ENCODE peak calls at places on chromosomes 3 and 15, in eight cellular contexts. K, N, V, L, U, T, E and F are unnamed samples.

GRCh38 chr3:43155464-43156121 is 49.7 kb upstream of the POMGNT2 start:
- DNase-seq in K (peak; percentile 53), N (peak; percentile 49), V (peak; percentile 60), L (no peak), U (peak; percentile 86), T (peak; percentile 40), E (peak; percentile 60), F (no peak)

GRCh38 chr15:85116066-85116465 is 134.4 kb downstream of the PDE8A start:
- DNase-seq in K (no peak), N (no peak), V (no peak), L (no peak), U (no peak), T (no peak), E (peak; percentile 79), F (no peak)

GRCh38 chr3:130490246-130490645 is 26.7 kb upstream of the COL6A6 start:
- DNase-seq in K (no peak), N (no peak), V (no peak), L (no peak), U (no peak), T (no peak), E (no peak), F (no peak)

GRCh38 chr15:62112616-62113593 is 46.1 kb downstream of the C2CD4A start:
- DNase-seq in K (no peak), N (no peak), V (no peak), L (no peak), U (no peak), T (no peak), E (peak; percentile 84), F (no peak)

GRCh38 chr3:127105996-127106855 is 86.7 kb upstream of the PRR23E start:
- DNase-seq in K (no peak), N (no peak), V (no peak), L (no peak), U (no peak), T (no peak), E (no peak), F (no peak)

GRCh38 chr3:17551333-17551732 is 191.1 kb downstream of the TBC1D5 start:
- DNase-seq in K (no peak), N (no peak), V (no peak), L (no peak), U (no peak), T (no peak), E (no peak), F (no peak)

GRCh38 chr15:74833376-74834107 is 7.1 kb downstream of the CPLX3 start:
- DNase-seq in K (no peak), N (no peak), V (no peak), L (no peak), U (peak; percentile 37), T (no peak), E (no peak), F (no peak)

GRCh38 chr15:43550527-43551363 is 33.3 kb downstream of the MAP1A start:
- DNase-seq in K (no peak), N (no peak), V (no peak), L (no peak), U (peak; percentile 62), T (no peak), E (no peak), F (no peak)

GRCh38 chr3:132445812-132446211 is 28.5 kb downstream of the DNAJC13 start:
- DNase-seq in K (no peak), N (no peak), V (no peak), L (no peak), U (no peak), T (no peak), E (peak; percentile 90), F (no peak)

GRCh38 chr3:38114052-38114874 is 22.7 kb downstream of the ACAA1 start:
- DNase-seq in K (peak; percentile 31), N (no peak), V (no peak), L (peak; percentile 34), U (no peak), T (no peak), E (no peak), F (peak; percentile 62)

GRCh38 chr3:4584537-4585249 is 91.5 kb downstream of the ITPR1 start:
- DNase-seq in K (peak; percentile 47), N (no peak), V (no peak), L (no peak), U (peak; percentile 54), T (no peak), E (no peak), F (no peak)

GRCh38 chr3:113054552-113054951 is 63.8 kb downstream of the GTPBP8 start:
- DNase-seq in K (no peak), N (peak; percentile 33), V (no peak), L (no peak), U (no peak), T (no peak), E (no peak), F (no peak)

GRCh38 chr15:62887113-62887570 is 155.4 kb upstream of the TPM1 start:
- DNase-seq in K (no peak), N (no peak), V (no peak), L (no peak), U (no peak), T (no peak), E (no peak), F (no peak)

GRCh38 chr15:73797366-73798158 is 44.4 kb upstream of the INSYN1 start:
- DNase-seq in K (no peak), N (no peak), V (no peak), L (no peak), U (no peak), T (no peak), E (no peak), F (no peak)

GRCh38 chr3:188092648-188093047 is 61.3 kb upstream of the LPP start:
- DNase-seq in K (no peak), N (no peak), V (no peak), L (no peak), U (no peak), T (no peak), E (no peak), F (no peak)

GRCh38 chr3:146326875-146327543 is 76.1 kb upstream of the PLSCR4 start:
- DNase-seq in K (no peak), N (no peak), V (no peak), L (no peak), U (peak; percentile 72), T (no peak), E (no peak), F (no peak)

GRCh38 chr3:71616571-71617021 is 33.1 kb upstream of the FOXP1 start:
- DNase-seq in K (no peak), N (no peak), V (no peak), L (no peak), U (no peak), T (no peak), E (no peak), F (no peak)

GRCh38 chr15:38312190-38312589 is 59.6 kb downstream of the SPRED1 start:
- DNase-seq in K (no peak), N (no peak), V (no peak), L (no peak), U (no peak), T (no peak), E (no peak), F (no peak)

GRCh38 chr3:148149556-148149955 is 548.1 kb upstream of the AGTR1 start:
- DNase-seq in K (no peak), N (no peak), V (no peak), L (no peak), U (no peak), T (no peak), E (no peak), F (no peak)

GRCh38 chr3:15964605-15965061 is 166.9 kb upstream of the ANKRD28 start:
- DNase-seq in K (no peak), N (no peak), V (no peak), L (no peak), U (no peak), T (no peak), E (no peak), F (no peak)

GRCh38 chr3:120364821-120365220 is 15.7 kb upstream of the LRRC58 start:
- DNase-seq in K (no peak), N (no peak), V (no peak), L (no peak), U (no peak), T (no peak), E (no peak), F (no peak)

GRCh38 chr15:43920201-43920600 is 93.4 kb downstream of the WDR76 start:
- DNase-seq in K (no peak), N (no peak), V (no peak), L (no peak), U (no peak), T (no peak), E (no peak), F (no peak)

GRCh38 chr3:25648925-25649828 is 15.5 kb downstream of the TOP2B start:
- DNase-seq in K (no peak), N (no peak), V (no peak), L (no peak), U (no peak), T (no peak), E (no peak), F (no peak)

GRCh38 chr3:99764377-99764776 is 53.3 kb upstream of the CMSS1 start:
- DNase-seq in K (no peak), N (no peak), V (no peak), L (no peak), U (no peak), T (no peak), E (no peak), F (no peak)

GRCh38 chr15:67839358-67839928 is 402 bp downstream of the RNU6-1 start:
- DNase-seq in K (no peak), N (no peak), V (no peak), L (no peak), U (no peak), T (peak; percentile 58), E (peak; percentile 61), F (peak; percentile 73)

DNA sequence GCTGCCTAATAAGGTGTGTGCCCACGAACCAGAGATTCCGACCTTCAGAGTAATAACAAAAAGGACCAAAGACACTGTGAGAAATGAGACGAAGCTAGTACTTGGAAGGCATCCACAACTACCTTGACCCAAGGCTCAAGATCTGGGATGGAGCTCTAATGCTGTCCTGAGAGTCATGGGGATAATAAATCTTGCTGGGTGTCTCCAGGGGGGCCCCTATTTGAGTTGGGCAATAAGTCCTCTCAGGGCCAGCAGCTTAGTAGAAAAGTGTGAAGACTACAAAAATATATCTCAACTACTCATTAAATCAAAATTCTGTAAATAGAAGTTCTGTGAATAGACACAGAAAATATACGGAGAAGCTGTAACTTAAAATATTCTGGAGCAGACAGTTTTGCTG is 2.9 kb upstream of the NDN start:
- DNase-seq in K (no peak), N (no peak), V (no peak), L (no peak), U (no peak), T (no peak), E (no peak), F (no peak)
- H3K9me3 ChIP-seq in K (no peaks in the 10 kb centered on the region), N (peaks cover 6% of the 10 kb centered on the region), V (no peaks in the 10 kb centered on the region), L (no peaks in the 10 kb centered on the region), U (no peaks in the 10 kb centered on the region), T (peaks cover under 1% of the 10 kb centered on the region), E (no peaks in the 10 kb centered on the region), F (peaks cover 2% of the 10 kb centered on the region)

GRCh38 chr15:51277085-51277484 is 61.3 kb downstream of the CYP19A1 start:
- DNase-seq in K (no peak), N (no peak), V (no peak), L (no peak), U (no peak), T (no peak), E (no peak), F (no peak)
- H3K9me3 ChIP-seq in K (no peaks in the 10 kb centered on the region), N (no peaks in the 10 kb centered on the region), V (no peaks in the 10 kb centered on the region), L (no peaks in the 10 kb centered on the region), U (no peaks in the 10 kb centered on the region), T (no peaks in the 10 kb centered on the region), E (no peaks in the 10 kb centered on the region), F (no peaks in the 10 kb centered on the region)

GRCh38 chr3:23480981-23481380 is 277.9 kb downstream of the UBE2E2 start:
- DNase-seq in K (no peak), N (no peak), V (no peak), L (no peak), U (no peak), T (no peak), E (no peak), F (no peak)
- H3K9me3 ChIP-seq in K (no peaks in the 10 kb centered on the region), N (peaks cover 16% of the 10 kb centered on the region), V (peaks cover 21% of the 10 kb centered on the region), L (peaks cover 9% of the 10 kb centered on the region), U (no peaks in the 10 kb centered on the region), T (no peaks in the 10 kb centered on the region), E (no peaks in the 10 kb centered on the region), F (peaks cover 12% of the 10 kb centered on the region)

GRCh38 chr15:20280933-20281463 is 260.6 kb downstream of the GOLGA6L6 start:
- DNase-seq in K (no peak), N (no peak), V (no peak), L (no peak), U (no peak), T (no peak), E (peak; percentile 31), F (peak; percentile 83)
- H3K9me3 ChIP-seq in K (no peaks in the 10 kb centered on the region), N (peaks cover 22% of the 10 kb centered on the region), V (peaks cover 65% of the 10 kb centered on the region), L (peaks cover 24% of the 10 kb centered on the region), U (peaks cover 1% of the 10 kb centered on the region), T (no peaks in the 10 kb centered on the region), E (no peaks in the 10 kb centered on the region), F (peaks cover 67% of the 10 kb centered on the region)